ENCODE peak calls at places on chromosome 3, in ten cellular contexts. A is SJSA1, E is cardiac muscle cell, W is HCT116, Y is cardiac fibroblast, S is HL-60, T is choroid plexus epithelial cell, F is A549, U is AG09309, X is heart right ventricle. B is an unnamed sample.

GRCh38 chr3:107612581-107613182 is 89.9 kb downstream of the BBX start:
- DNase-seq in A (no peak), E (no peak), W (no peak), Y (no peak), S (no peak), T (no peak), F (no peak), U (no peak), X (no peak), B (no peak)

GRCh38 chr3:167729591-167729990 is 5.1 kb downstream of the PDCD10 start:
- DNase-seq in A (no peak), E (no peak), W (no peak), Y (peak), S (no peak), T (no peak), F (no peak), U (no peak), X (no peak), B (no peak)

GRCh38 chr3:16918683-16919025 is 33.9 kb downstream of the PLCL2 start:
- DNase-seq in A (no peak), E (no peak), W (no peak), Y (no peak), S (no peak), T (no peak), F (no peak), U (no peak), X (no peak), B (no peak)

GRCh38 chr3:193080821-193081220 is 160.2 kb upstream of the PLAAT1 start:
- DNase-seq in A (no peak), E (no peak), W (no peak), Y (no peak), S (no peak), T (no peak), F (no peak), U (no peak), X (no peak), B (no peak)

GRCh38 chr3:7211740-7212139 is 350.8 kb downstream of the GRM7 start:
- DNase-seq in A (no peak), E (no peak), W (no peak), Y (no peak), S (no peak), T (no peak), F (no peak), U (no peak), X (no peak), B (no peak)

GRCh38 chr3:113086506-113087461 is 96.0 kb downstream of the GTPBP8 start:
- DNase-seq in A (no peak), E (no peak), W (no peak), Y (no peak), S (no peak), T (no peak), F (peak), U (no peak), X (no peak), B (no peak)

GRCh38 chr3:20054549-20054987 is 14.3 kb downstream of the KAT2B start:
- DNase-seq in A (peak), E (no peak), W (peak), Y (peak), S (peak), T (peak), F (peak), U (peak), X (peak), B (peak)

GRCh38 chr3:10883478-10884234 is 67.6 kb downstream of the SLC6A11 start:
- DNase-seq in A (peak), E (peak), W (peak), Y (peak), S (no peak), T (peak), F (peak), U (no peak), X (no peak), B (no peak)

GRCh38 chr3:50267280-50267913 is 1.6 kb upstream of the SEMA3B start:
- DNase-seq in A (no peak), E (peak), W (no peak), Y (no peak), S (no peak), T (peak), F (no peak), U (no peak), X (peak), B (no peak)

GRCh38 chr3:174651951-174652350 is 207.2 kb upstream of the NAALADL2 start:
- DNase-seq in A (no peak), E (no peak), W (no peak), Y (no peak), S (no peak), T (no peak), F (no peak), U (no peak), X (no peak), B (no peak)

GRCh38 chr3:44468572-44469520 is 8.6 kb downstream of the ZNF445 start:
- DNase-seq in A (no peak), E (no peak), W (peak), Y (peak), S (no peak), T (peak), F (no peak), U (no peak), X (no peak), B (no peak)

GRCh38 chr3:159840900-159841299 is 147.7 kb upstream of the IL12A start:
- DNase-seq in A (no peak), E (no peak), W (no peak), Y (peak), S (no peak), T (peak), F (no peak), U (no peak), X (no peak), B (no peak)

GRCh38 chr3:73433681-73434080 is 191.1 kb downstream of the PDZRN3 start:
- DNase-seq in A (no peak), E (peak), W (no peak), Y (no peak), S (no peak), T (peak), F (no peak), U (no peak), X (no peak), B (no peak)

GRCh38 chr3:40336101-40336500 is 26.6 kb downstream of the EIF1B start:
- DNase-seq in A (no peak), E (no peak), W (no peak), Y (no peak), S (no peak), T (no peak), F (no peak), U (no peak), X (no peak), B (no peak)

GRCh38 chr3:188339410-188340295 is 185.7 kb downstream of the LPP start:
- DNase-seq in A (no peak), E (no peak), W (no peak), Y (no peak), S (no peak), T (no peak), F (no peak), U (no peak), X (no peak), B (no peak)

GRCh38 chr3:168165390-168166269 is 69.9 kb upstream of the GOLIM4 start:
- DNase-seq in A (peak), E (peak), W (peak), Y (peak), S (peak), T (peak), F (peak), U (peak), X (peak), B (no peak)

GRCh38 chr3:170037463-170038433 is at the start of gene GPR160:
- DNase-seq in A (peak), E (peak), W (peak), Y (peak), S (peak), T (peak), F (peak), U (no peak), X (peak), B (peak)

GRCh38 chr3:133742351-133743091 is 3.7 kb upstream of the TF start:
- DNase-seq in A (no peak), E (no peak), W (peak), Y (no peak), S (no peak), T (peak), F (peak), U (no peak), X (no peak), B (no peak)

GRCh38 chr3:99843590-99844260 is 26.1 kb downstream of the CMSS1 start:
- DNase-seq in A (no peak), E (no peak), W (no peak), Y (no peak), S (no peak), T (no peak), F (no peak), U (no peak), X (no peak), B (no peak)

GRCh38 chr3:186368164-186368563 is 6.1 kb upstream of the DGKG start:
- DNase-seq in A (no peak), E (no peak), W (no peak), Y (no peak), S (no peak), T (no peak), F (no peak), U (no peak), X (no peak), B (no peak)

GRCh38 chr3:161096771-161097367 is 8.3 kb downstream of the B3GALNT1 start:
- DNase-seq in A (no peak), E (peak), W (no peak), Y (peak), S (no peak), T (peak), F (peak), U (no peak), X (no peak), B (no peak)

GRCh38 chr3:36227982-36228381 is 152.3 kb upstream of the STAC start:
- DNase-seq in A (no peak), E (no peak), W (no peak), Y (no peak), S (no peak), T (peak), F (no peak), U (no peak), X (no peak), B (no peak)

GRCh38 chr3:168048414-168049330 is 47.1 kb downstream of the GOLIM4 start:
- DNase-seq in A (no peak), E (no peak), W (no peak), Y (no peak), S (no peak), T (no peak), F (no peak), U (no peak), X (no peak), B (no peak)

DNA sequence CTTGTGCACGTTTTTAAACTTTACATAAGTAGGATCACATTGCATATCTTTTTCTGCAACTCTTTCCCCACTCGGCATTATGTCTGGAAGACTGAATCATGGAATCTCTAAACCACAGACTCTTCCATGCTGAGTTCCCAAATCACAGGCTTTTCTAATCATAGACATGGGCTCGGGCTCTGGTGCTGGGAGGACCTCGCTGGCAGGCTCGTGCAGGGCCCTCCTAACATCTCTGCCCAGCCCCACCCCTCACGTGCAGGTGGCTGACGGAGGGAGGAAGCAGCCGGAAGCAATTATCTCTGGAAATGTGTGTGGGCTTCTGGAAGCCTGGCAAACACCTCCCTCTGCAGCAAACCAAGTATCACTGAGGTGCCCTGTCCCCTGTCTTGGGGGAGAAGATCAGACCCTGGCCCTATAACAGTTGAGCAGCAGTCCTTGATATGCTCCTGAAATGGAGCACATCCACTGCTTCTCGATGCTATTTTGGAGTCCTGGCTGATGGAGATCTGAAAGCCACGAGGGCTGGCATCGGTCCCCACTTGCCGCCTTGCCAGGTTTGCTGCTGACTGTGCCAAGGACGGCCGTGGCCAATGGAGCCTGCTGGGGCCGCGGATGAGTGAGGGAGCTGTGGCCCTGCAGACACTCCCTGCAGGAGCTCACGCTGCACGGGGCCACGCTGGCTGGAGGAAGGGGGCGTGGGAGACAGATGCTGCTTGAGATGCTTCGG is 4.4 kb upstream of the IQSEC1 start:
- DNase-seq in A (no peak), E (no peak), W (no peak), Y (no peak), S (no peak), T (no peak), F (no peak), U (peak), X (peak), B (no peak)
- H3K4me3 ChIP-seq in A (no peak), E (no peak), W (no peak), Y (no peak), S (no peak), T (no peak), F (no peak), U (no peak), X (no peak), B (no peak)

DNA sequence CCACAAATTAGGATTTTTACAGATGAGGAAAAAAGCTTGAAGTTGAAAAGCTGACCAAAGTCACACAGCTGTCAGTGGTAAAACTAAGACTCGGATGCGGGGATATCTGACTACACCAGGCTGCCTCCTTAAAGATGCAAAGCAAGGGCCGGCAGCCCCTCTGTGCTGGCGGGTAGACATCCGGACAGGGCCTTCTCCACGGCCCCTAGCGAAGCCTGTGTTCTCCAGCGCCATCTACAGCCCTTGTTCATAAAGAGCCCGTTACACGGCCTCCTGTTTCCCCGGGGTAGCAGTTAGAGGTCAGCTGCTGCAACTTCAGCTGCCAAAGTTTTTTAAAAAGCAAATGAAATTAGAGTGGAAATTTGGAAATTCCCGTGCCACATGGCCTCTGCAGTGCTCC is 383.0 kb downstream of the TBL1XR1 start:
- DNase-seq in A (no peak), E (peak), W (peak), Y (peak), S (no peak), T (peak), F (peak), U (no peak), X (peak), B (no peak)
- H3K4me3 ChIP-seq in A (no peak), E (no peak), W (no peak), Y (no peak), S (no peak), T (no peak), F (no peak), U (no peak), X (no peak), B (no peak)

GRCh38 chr3:185151101-185151958 is 1.5 kb downstream of the C3orf70 start:
- DNase-seq in A (no peak), E (no peak), W (no peak), Y (peak), S (no peak), T (no peak), F (no peak), U (no peak), X (no peak), B (no peak)
- H3K4me3 ChIP-seq in A (no peak), E (no peak), W (no peak), Y (no peak), S (no peak), T (no peak), F (no peak), U (no peak), X (peak), B (peak)

DNA sequence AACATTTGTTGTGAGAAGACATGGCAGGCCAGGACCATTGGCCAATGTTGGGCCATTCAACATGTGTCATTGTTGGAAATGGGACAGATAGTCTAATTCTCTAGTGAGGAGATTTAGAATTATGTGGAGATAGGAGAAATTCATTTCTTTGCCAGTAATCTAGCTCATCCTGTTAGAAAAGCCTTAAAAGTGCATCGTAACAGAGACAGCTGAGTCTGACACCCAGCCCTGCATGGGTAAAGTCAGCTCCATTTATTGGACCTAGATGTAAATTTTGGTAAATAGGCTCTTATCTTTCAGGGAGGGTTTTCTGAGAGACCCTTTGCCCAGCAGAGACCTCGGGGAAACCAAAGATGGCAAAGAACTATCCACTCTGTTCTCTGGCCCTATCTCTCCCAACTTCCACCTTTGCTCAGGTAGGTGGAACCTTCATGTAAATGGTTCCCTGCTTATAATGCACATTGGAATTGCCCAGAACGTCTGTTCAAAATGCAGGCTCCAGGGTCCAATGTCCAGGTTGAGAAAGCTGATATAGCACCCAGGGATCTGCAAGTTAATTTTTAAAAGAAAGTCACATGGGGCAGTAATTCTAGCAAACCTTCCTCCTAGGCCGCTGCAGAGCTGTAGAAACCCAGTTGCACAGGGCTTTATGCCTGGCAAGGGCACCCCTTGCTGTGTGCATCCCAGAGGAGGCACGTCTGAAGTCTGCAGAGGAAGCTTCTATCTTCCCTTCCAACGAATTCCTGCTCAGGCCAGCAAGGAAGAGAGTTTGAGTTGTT is 365.9 kb upstream of the PROK2 start:
- DNase-seq in A (no peak), E (no peak), W (no peak), Y (no peak), S (no peak), T (no peak), F (no peak), U (no peak), X (no peak), B (no peak)
- H3K4me3 ChIP-seq in A (no peak), E (no peak), W (no peak), Y (no peak), S (no peak), T (no peak), F (no peak), U (no peak), X (no peak), B (no peak)

DNA sequence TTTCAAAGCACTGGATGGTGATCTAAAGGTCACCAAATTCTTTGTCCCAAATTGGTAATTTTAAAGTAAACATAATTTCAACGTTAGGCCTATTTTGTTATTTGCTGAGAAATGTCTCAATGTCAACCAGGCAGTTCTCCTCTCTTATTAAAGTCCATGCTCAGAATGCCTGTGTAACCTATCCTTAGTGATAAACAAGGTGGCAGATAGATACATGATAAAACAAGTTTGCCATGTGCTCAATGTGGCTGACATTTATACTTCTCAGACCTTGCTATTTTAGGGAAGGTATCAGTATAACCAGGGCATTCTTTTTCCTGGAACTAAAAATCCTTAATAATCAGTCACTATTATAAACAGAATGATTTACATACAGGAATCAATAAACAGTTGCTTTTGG is 8.5 kb downstream of the MBNL1 start:
- DNase-seq in A (no peak), E (no peak), W (no peak), Y (no peak), S (no peak), T (no peak), F (no peak), U (no peak), X (no peak), B (no peak)
- H3K4me3 ChIP-seq in A (no peak), E (no peak), W (no peak), Y (no peak), S (no peak), T (no peak), F (no peak), U (no peak), X (no peak), B (no peak)

GRCh38 chr3:58353722-58354553 is 21.2 kb downstream of the PXK start:
- DNase-seq in A (no peak), E (no peak), W (no peak), Y (peak), S (peak), T (peak), F (no peak), U (no peak), X (no peak), B (no peak)

GRCh38 chr3:58357402-58357801 is 24.7 kb downstream of the PXK start:
- DNase-seq in A (no peak), E (no peak), W (no peak), Y (no peak), S (no peak), T (no peak), F (no peak), U (no peak), X (no peak), B (no peak)

GRCh38 chr3:58352624-58353023 is 19.9 kb downstream of the PXK start:
- DNase-seq in A (no peak), E (no peak), W (no peak), Y (no peak), S (no peak), T (peak), F (no peak), U (no peak), X (no peak), B (no peak)

GRCh38 chr3:58356054-58356453 is 23.4 kb downstream of the PXK start:
- DNase-seq in A (no peak), E (no peak), W (no peak), Y (no peak), S (peak), T (no peak), F (no peak), U (no peak), X (peak), B (peak)

DNA sequence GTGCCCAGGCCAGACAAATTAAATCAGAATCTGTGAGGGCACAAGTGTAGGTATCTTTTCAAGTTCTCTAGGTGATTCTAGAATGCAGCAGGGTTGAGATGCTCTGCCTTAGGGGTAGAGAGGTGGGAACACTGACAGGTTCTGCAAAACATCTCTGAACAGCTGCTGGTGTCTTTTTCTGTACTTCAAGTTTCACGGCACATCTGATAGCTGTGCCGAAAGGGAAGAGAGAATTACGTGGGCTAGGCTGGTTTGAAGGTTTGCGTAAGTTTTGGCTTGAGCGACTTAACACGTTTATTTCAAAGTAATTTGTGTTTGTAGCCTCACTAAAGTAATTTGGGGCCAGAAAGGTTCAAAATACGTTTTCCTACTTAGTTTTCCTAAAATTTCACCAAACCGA is 22.5 kb downstream of the PXK start:
- DNase-seq in A (no peak), E (no peak), W (no peak), Y (no peak), S (peak), T (no peak), F (no peak), U (no peak), X (no peak), B (no peak)
- H3K4me3 ChIP-seq in A (no peak), E (no peak), W (no peak), Y (no peak), S (no peak), T (no peak), F (no peak), U (no peak), X (no peak), B (no peak)